ENCODE peak calls at places on chromosome 17, in six cellular contexts. I is A549, V is SK-N-SH, U is H1, F is HepG2, Q is GM12878. Y is an unnamed sample.

GRCh38 chr17:38577244-38577643 is 28.5 kb downstream of the SRCIN1 start:
- DNase-seq in I (peak), V (no peak), U (no peak), F (no peak), Q (no peak), Y (no peak)

GRCh38 chr17:80362428-80363119 is 52.4 kb upstream of the ENDOV start:
- DNase-seq in I (no peak), V (no peak), U (no peak), F (no peak), Q (no peak), Y (peak)

GRCh38 chr17:79657861-79658810 is 47.3 kb upstream of the RBFOX3 start:
- DNase-seq in I (no peak), V (no peak), U (peak), F (no peak), Q (no peak), Y (no peak)

GRCh38 chr17:83191388-83192160 is 112.2 kb downstream of the METRNL start:
- DNase-seq in I (no peak), V (no peak), U (no peak), F (no peak), Q (no peak), Y (no peak)

GRCh38 chr17:33667052-33667509 is 374.0 kb upstream of the ASIC2 start:
- DNase-seq in I (peak), V (no peak), U (no peak), F (no peak), Q (peak), Y (peak)

GRCh38 chr17:17742133-17742621 is 60.9 kb downstream of the RAI1 start:
- DNase-seq in I (no peak), V (peak), U (no peak), F (no peak), Q (no peak), Y (no peak)

GRCh38 chr17:81396278-81396721 is 1.0 kb downstream of the BAHCC1 start:
- DNase-seq in I (no peak), V (no peak), U (no peak), F (no peak), Q (no peak), Y (no peak)

GRCh38 chr17:8153550-8153956 is 1.3 kb upstream of the PER1 start:
- DNase-seq in I (peak), V (no peak), U (no peak), F (peak), Q (no peak), Y (peak)

GRCh38 chr17:79891113-79891730 is 52.0 kb upstream of the CBX4 start:
- DNase-seq in I (no peak), V (peak), U (no peak), F (no peak), Q (no peak), Y (no peak)

GRCh38 chr17:54269886-54270285 is 447.2 kb downstream of the KIF2B start:
- DNase-seq in I (no peak), V (no peak), U (no peak), F (no peak), Q (no peak), Y (no peak)

GRCh38 chr17:7490144-7490543 is 6.0 kb downstream of the POLR2A start:
- DNase-seq in I (no peak), V (no peak), U (no peak), F (no peak), Q (no peak), Y (no peak)

GRCh38 chr17:48642059-48642842 is 16.1 kb upstream of the HOXB9 start:
- DNase-seq in I (peak), V (peak), U (peak), F (no peak), Q (no peak), Y (no peak)

GRCh38 chr17:82638183-82638773 is 10.0 kb downstream of the WDR45B start:
- DNase-seq in I (no peak), V (no peak), U (no peak), F (no peak), Q (no peak), Y (no peak)

GRCh38 chr17:61467416-61468262 is 15.4 kb downstream of the TBX4 start:
- DNase-seq in I (peak), V (peak), U (peak), F (no peak), Q (no peak), Y (peak)

GRCh38 chr17:61402978-61403845 is 3.6 kb downstream of the TBX2 start:
- DNase-seq in I (no peak), V (peak), U (peak), F (no peak), Q (no peak), Y (no peak)

GRCh38 chr17:58344047-58344790 is 7.8 kb downstream of the SUPT4H1 start:
- DNase-seq in I (no peak), V (no peak), U (no peak), F (no peak), Q (peak), Y (no peak)
- TF ChIP-seq CHD2 in I (no peak), V (no peak), U (no peak), F (no peak), Q (peak), Y (no peak)

GRCh38 chr17:2103456-2103855 is 48.6 kb downstream of the HIC1 start:
- DNase-seq in I (no peak), V (no peak), U (no peak), F (no peak), Q (no peak), Y (no peak)
- TF ChIP-seq USF2 in I (no peak), V (no peak), U (no peak), F (no peak), Q (no peak), Y (no peak)

GRCh38 chr17:78383725-78384471 is 5.4 kb downstream of the PGS1 start:
- DNase-seq in I (no peak), V (no peak), U (no peak), F (no peak), Q (peak), Y (no peak)
- H3K4me2 ChIP-seq in I (no peak), V (peak), U (no peak), F (no peak), Q (peak), Y (no peak)

DNA sequence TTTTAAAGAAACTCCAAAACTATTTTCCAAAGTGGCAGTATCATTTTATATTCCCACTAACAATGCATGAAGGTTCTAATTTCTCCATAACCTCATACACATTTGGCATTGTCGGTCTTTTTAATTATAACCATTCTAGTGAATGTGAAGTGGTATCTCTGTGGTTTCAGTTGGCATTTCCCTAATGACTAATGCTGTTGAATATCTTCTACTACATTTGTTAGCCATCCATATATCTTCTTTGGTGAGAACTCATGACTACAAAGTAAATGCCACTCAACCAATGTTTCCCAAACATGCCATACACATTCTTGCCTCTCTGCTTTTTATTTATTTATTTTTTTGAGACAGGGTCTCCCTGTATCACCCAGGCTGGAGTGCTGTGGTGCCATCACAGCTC is 31.7 kb upstream of the TAOK1 start:
- DNase-seq in I (no peak), V (no peak), U (no peak), F (no peak), Q (no peak), Y (no peak)
- TF ChIP-seq CHD2 in I (no peak), V (no peak), U (no peak), F (no peak), Q (no peak), Y (no peak)

GRCh38 chr17:74431568-74432483 is at the start of gene GPRC5C:
- DNase-seq in I (peak), V (peak), U (peak), F (peak), Q (no peak), Y (peak)
- TF ChIP-seq USF2 in I (peak), V (no peak), U (no peak), F (peak), Q (no peak), Y (no peak)

DNA sequence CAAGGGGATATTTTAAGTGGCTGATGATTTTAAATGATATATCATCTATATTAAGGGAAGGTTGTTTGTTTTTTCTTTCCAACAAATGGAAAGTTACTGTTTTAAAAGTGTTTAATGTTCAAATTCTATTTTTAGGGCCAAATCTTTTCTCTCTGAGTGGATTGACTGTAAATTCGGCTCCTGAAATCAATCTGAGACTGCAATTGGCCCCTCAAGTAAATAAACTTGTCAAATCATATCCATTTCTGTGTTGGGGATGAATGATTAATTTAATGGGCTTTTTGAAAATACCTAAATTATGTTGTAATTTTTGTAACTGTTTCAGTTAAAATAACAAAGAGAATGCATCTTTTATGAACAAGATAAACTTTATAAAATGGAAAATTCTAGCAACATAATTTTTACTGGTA is 2.6 kb downstream of the HS3ST3A1 start:
- DNase-seq in I (no peak), V (no peak), U (no peak), F (no peak), Q (no peak), Y (no peak)
- H3K4me2 ChIP-seq in I (no peak), V (peak), U (no peak), F (no peak), Q (no peak), Y (peak)

DNA sequence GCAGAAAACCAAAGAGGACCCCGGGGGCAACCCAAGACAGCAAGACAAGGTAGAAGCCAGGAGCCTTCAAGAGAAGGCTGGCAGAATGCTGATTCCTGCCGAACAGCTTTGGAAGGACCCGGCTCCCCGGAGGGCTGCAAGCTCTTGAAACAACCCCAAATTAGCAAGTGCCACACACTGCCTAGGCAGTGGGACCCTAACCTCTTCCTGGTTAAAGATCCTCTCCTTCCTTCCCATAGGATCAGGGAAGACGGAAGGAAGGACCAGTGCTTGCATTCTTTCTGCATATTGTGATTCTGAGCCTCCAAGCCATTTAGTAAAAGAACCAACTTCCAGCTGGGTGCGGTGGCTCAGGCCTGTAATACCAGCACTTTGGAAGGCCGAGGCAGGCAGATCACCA is 122.0 kb upstream of the AXIN2 start:
- DNase-seq in I (no peak), V (no peak), U (no peak), F (no peak), Q (no peak), Y (no peak)
- TF ChIP-seq CHD2 in I (no peak), V (no peak), U (no peak), F (no peak), Q (no peak), Y (no peak)

Y was measured in K562.